ENCODE peak calls at places on chromosomes 2 and 18, in eight cellular contexts. C is stomach, M is A549, A is heart left ventricle, I is breast epithelium, O is body of pancreas, S is HCT116, J is uterus. L is an unnamed sample.

GRCh38 chr2:234292205-234292954 is 204.5 kb downstream of the ARL4C start:
- DNase-seq in O (no peak), C (no peak), A (peak; percentile 18), M (no peak), S (no peak), J (no peak), I (no peak), L (peak; percentile 79)

GRCh38 chr2:195559431-195559914 is 97.6 kb upstream of the SLC39A10 start:
- DNase-seq in O (no peak), A (peak; percentile 29), M (no peak), J (no peak), I (no peak), C (no peak), S (no peak), L (peak; percentile 94)

GRCh38 chr18:41745166-41746049 is 209.6 kb upstream of the PIK3C3 start:
- DNase-seq in I (peak; percentile 56), S (no peak), C (peak; percentile 61), M (peak; percentile 4), O (peak; percentile 31), A (peak; percentile 11), J (no peak), L (peak; percentile 56)

GRCh38 chr2:176553685-176554106 is 284.5 kb downstream of the MTX2 start:
- DNase-seq in C (peak; percentile 68), I (peak; percentile 54), M (peak; percentile 60), S (peak; percentile 32), O (peak; percentile 48), J (peak; percentile 66), A (peak; percentile 38), L (peak; percentile 63)

GRCh38 chr18:43587538-43588153 is 310.4 kb upstream of the SYT4 start:
- DNase-seq in I (no peak), J (no peak), M (no peak), A (no peak), S (no peak), C (no peak), O (no peak), L (peak; percentile 31)

GRCh38 chr2:179701524-179702110 is 159.8 kb downstream of the ZNF385B start:
- DNase-seq in O (no peak), A (no peak), C (no peak), M (no peak), S (no peak), I (no peak), J (no peak), L (no peak)

GRCh38 chr2:1051075-1051474 is 100.4 kb downstream of the SNTG2 start:
- DNase-seq in S (peak; percentile 18), O (no peak), J (no peak), C (no peak), A (no peak), M (no peak), I (no peak), L (no peak)

GRCh38 chr2:5440147-5440546 is 252.0 kb upstream of the SOX11 start:
- DNase-seq in S (no peak), A (no peak), I (no peak), C (no peak), O (no peak), J (no peak), M (no peak), L (no peak)

GRCh38 chr2:52594036-52594435 is 1173.6 kb upstream of the CHAC2 start:
- DNase-seq in M (no peak), C (no peak), O (no peak), I (no peak), S (no peak), J (no peak), A (no peak), L (no peak)

GRCh38 chr18:63155169-63155852 is 164.3 kb downstream of the BCL2 start:
- DNase-seq in S (peak; percentile 62), M (peak; percentile 39), C (peak; percentile 76), J (no peak), O (peak; percentile 83), I (peak; percentile 79), A (peak; percentile 74), L (peak; percentile 52)

GRCh38 chr2:8312861-8313768 is 368.7 kb upstream of the ID2 start:
- DNase-seq in J (no peak), I (no peak), M (no peak), A (no peak), C (no peak), O (no peak), S (peak; percentile 47), L (peak; percentile 91)

GRCh38 chr2:172484253-172484652 is 56.9 kb downstream of the ITGA6 start:
- DNase-seq in C (no peak), I (no peak), S (no peak), O (no peak), J (no peak), A (no peak), M (no peak), L (peak; percentile 60)

GRCh38 chr2:222025891-222026271 is 272.9 kb downstream of the PAX3 start:
- DNase-seq in C (no peak), S (no peak), O (no peak), I (no peak), J (no peak), M (no peak), A (no peak), L (no peak)

GRCh38 chr2:120017201-120017600 is 4.3 kb downstream of the EPB41L5 start:
- DNase-seq in I (no peak), J (no peak), O (no peak), S (no peak), C (no peak), M (no peak), A (no peak), L (no peak)

GRCh38 chr2:40190457-40190856 is 261.4 kb downstream of the SLC8A1 start:
- DNase-seq in O (no peak), C (no peak), J (no peak), I (no peak), A (no peak), S (no peak), M (no peak), L (no peak)

GRCh38 chr2:19775315-19775714 is 126.5 kb downstream of the TTC32 start:
- DNase-seq in I (no peak), S (no peak), A (no peak), O (no peak), J (no peak), C (no peak), M (no peak), L (no peak)

GRCh38 chr2:4763009-4763408 is 929.2 kb upstream of the SOX11 start:
- DNase-seq in S (no peak), I (no peak), A (no peak), M (no peak), O (peak; percentile 42), J (no peak), C (no peak), L (peak; percentile 61)

GRCh38 chr2:123513351-123513750 is 511.7 kb upstream of the CNTNAP5 start:
- DNase-seq in S (no peak), J (no peak), M (no peak), A (no peak), O (no peak), I (no peak), C (no peak), L (no peak)

GRCh38 chr2:96800061-96800761 is 15.9 kb upstream of the CNNM3 start:
- DNase-seq in I (no peak), M (no peak), O (no peak), A (no peak), J (no peak), C (no peak), S (no peak), L (no peak)
- TF ChIP-seq POLR2A in I (no peak), M (no peak), O (no peak), A (no peak), J (no peak), C (no peak), S (no peak), L (no peak)

DNA sequence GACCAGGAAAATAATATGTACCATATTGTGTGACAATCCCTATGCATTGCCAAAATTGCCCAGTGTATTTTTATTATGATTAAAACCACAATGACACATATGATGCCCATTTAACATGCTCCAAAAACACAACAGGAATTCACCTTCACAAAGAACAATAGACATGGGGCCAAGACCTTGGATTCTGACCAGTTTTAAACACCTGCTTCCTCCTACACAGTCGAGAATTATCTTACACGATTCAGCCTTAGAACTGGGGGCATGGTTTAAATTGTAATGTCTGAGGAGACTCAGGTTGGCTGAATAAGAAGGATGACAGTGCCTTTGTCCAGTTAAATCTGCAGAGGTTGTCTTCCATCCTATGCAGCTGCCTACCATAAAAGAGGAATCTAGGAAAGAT is 212.7 kb downstream of the PLCL1 start:
- DNase-seq in C (no peak), J (no peak), M (no peak), A (no peak), S (no peak), O (no peak), I (no peak), L (no peak)
- TF ChIP-seq POLR2A in C (no peak), J (no peak), M (no peak), A (no peak), S (no peak), O (no peak), I (no peak), L (no peak)

DNA sequence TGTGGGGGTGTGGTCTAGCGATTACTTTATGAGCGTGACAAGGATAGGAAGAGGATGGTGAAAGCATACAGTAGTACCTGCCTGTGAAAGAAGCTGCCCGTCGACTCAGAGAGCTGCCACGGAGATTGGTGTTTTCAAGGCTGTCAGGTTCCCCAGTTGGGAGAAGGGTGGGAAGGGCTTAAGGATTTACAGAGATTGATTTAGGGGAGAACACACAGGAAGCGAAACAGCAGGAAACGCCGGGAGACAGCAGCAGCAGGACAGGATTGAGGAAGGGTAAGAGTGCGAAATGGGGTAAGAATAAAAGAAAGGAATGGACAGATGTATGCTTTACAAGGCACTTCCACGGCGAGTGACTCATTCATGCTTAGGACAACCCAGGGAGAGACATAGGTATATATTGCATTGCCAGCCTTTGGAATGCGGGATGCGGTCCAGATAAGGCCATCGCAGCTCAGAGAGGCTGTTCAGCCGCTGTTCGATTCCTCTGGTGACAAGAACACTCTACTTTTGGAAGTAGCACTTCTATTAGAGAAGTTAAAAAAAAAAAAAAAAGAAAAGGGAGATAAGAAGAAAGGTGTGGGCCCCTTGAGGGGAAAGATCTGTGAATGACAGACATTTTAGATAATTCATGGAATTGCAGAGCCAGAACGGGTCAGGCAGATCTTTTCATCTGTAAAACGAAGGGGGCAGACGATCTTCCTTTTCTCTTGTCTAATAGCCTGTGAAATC is 946 bp upstream of the NCOA1 start:
- DNase-seq in A (no peak), I (no peak), C (no peak), O (peak; percentile 19), M (peak; percentile 58), J (no peak), S (no peak), L (peak; percentile 40)
- TF ChIP-seq POLR2A in A (no peak), I (no peak), C (no peak), O (no peak), M (no peak), J (no peak), S (no peak), L (no peak)

DNA sequence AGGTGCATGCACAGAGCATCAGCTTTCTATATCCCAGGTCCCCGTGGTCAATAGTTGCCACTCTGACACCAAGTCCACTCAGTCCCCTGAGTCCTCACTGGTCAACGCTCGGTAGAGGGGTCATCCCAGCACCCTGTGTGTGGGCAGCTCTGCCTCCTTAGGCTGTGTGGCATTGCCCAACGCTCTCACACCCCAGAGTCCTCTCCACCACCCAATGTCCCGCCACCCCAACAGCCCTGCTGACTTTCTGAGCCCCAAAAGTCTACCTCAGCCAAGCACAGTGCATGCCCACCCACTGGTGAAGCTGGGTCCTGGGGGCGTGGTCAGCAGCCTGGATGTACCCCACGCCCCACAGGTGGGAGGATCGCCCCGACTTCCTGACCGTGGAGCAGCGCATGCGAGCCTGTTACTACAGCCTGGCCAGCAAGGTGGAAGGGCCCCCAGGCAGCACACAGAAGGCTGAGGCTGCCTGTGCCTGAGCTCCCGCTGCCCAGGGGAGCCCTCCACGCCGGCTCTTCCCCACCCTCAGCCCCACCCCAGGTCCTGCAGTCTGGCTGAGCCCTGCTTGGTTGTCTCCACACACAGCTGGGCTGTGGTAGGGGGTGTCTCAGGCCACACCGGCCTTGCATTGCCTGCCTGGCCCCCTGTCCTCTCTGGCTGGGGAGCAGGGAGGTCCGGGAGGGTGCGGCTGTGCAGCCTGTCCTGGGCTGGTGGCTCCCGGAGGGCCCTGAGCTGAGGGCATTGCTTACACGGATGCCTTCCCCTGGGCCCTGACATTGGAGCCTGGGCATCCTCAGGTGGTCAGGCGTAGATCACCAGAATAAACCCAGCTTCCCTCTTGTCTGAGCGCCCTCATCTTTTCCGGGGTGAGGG is 25.9 kb downstream of the ZAP70 start:
- DNase-seq in I (no peak), O (no peak), A (no peak), J (no peak), M (no peak), S (no peak), C (no peak), L (no peak)
- TF ChIP-seq POLR2A in I (no peak), O (no peak), A (no peak), J (no peak), M (no peak), S (no peak), C (no peak), L (no peak)